ENCODE peak calls at places on chromosomes 11 and 22, in eight cellular contexts. L is GM04503, I is astrocyte, T is KG1, Y is EH, V is NB4, U is cardiac fibroblast, M is amniotic stem cell. Z is an unnamed sample.

GRCh38 chr11:57644748-57645715 is 4.7 kb downstream of the YPEL4 start:
- DNase-seq in L (no peak), I (peak), T (peak), Y (peak), V (peak), U (peak), M (no peak), Z (peak)

GRCh38 chr11:119130662-119131061 is 9.3 kb downstream of the HINFP start:
- DNase-seq in L (no peak), I (peak), T (no peak), Y (peak), V (no peak), U (peak), M (no peak), Z (no peak)

GRCh38 chr22:23220485-23221350 is 40.4 kb downstream of the BCR start:
- DNase-seq in L (peak), I (peak), T (peak), Y (peak), V (peak), U (peak), M (no peak), Z (peak)

GRCh38 chr11:72812968-72813739 is 1.1 kb upstream of the ATG16L2 start:
- DNase-seq in L (peak), I (peak), T (peak), Y (peak), V (peak), U (peak), M (no peak), Z (peak)

GRCh38 chr11:79371152-79371551 is 69.7 kb downstream of the TENM4 start:
- DNase-seq in L (no peak), I (no peak), T (no peak), Y (no peak), V (no peak), U (no peak), M (no peak), Z (no peak)

GRCh38 chr11:33730716-33731115 is 5.5 kb downstream of the CD59 start:
- DNase-seq in L (no peak), I (no peak), T (no peak), Y (no peak), V (no peak), U (no peak), M (no peak), Z (no peak)

GRCh38 chr11:74743640-74744039 is 5.0 kb upstream of the RNF169 start:
- DNase-seq in L (no peak), I (no peak), T (no peak), Y (no peak), V (no peak), U (no peak), M (no peak), Z (no peak)

GRCh38 chr11:74714904-74715303 is 16.3 kb downstream of the CHRDL2 start:
- DNase-seq in L (no peak), I (no peak), T (no peak), Y (no peak), V (no peak), U (no peak), M (no peak), Z (no peak)

GRCh38 chr22:36395061-36395849 is 7.5 kb upstream of the MYH9 start:
- DNase-seq in L (no peak), I (no peak), T (no peak), Y (no peak), V (no peak), U (no peak), M (no peak), Z (no peak)

Z was measured in Karpas-422.